ENCODE peak calls at places on chromosomes 5 and 9, in four cellular contexts. T, M, W and Q are unnamed samples.

GRCh38 chr5:165620394-165620793 is 2115.0 kb downstream of the MAT2B start:
- DNase-seq in T (no peak), M (no peak), W (no peak), Q (no peak)

GRCh38 chr9:74497750-74498615 is 848 bp downstream of the RORB start:
- DNase-seq in T (peak; percentile 37), M (no peak), W (no peak), Q (peak; percentile 62)

GRCh38 chr5:178535299-178536175 is 54.7 kb downstream of the COL23A1 start:
- DNase-seq in M (no peak), T (no peak), W (no peak), Q (no peak)

GRCh38 chr5:133399247-133399891 is 213.0 kb downstream of the FSTL4 start:
- DNase-seq in W (no peak), M (no peak), T (no peak), Q (no peak)

GRCh38 chr9:100515578-100516494 is 42.9 kb downstream of the TMEFF1 start:
- DNase-seq in M (no peak), W (no peak), T (peak; percentile 31), Q (no peak)

GRCh38 chr5:81633471-81633870 is 117.4 kb downstream of the SSBP2 start:
- DNase-seq in W (no peak), M (no peak), T (no peak), Q (no peak)

GRCh38 chr9:113581865-113582697 is 118.6 kb downstream of the RGS3 start:
- DNase-seq in M (no peak), T (no peak), W (peak; percentile 96), Q (peak; percentile 62)

GRCh38 chr9:128733256-128733655 is 9.3 kb upstream of the ZDHHC12 start:
- DNase-seq in T (peak; percentile 96), W (no peak), M (peak; percentile 91), Q (peak; percentile 82)

GRCh38 chr5:96404191-96404867 is 28.7 kb downstream of the PCSK1 start:
- DNase-seq in W (no peak), M (no peak), T (no peak), Q (no peak)

GRCh38 chr5:104626122-104626521 is 1063.5 kb upstream of the NUDT12 start:
- DNase-seq in M (no peak), T (no peak), W (no peak), Q (no peak)

GRCh38 chr5:150444770-150445169 is 4.8 kb downstream of the RPS14 start:
- DNase-seq in W (no peak), M (no peak), T (no peak), Q (no peak)

GRCh38 chr9:136107155-136107952 is 11.3 kb downstream of the TMEM250 start:
- DNase-seq in W (no peak), T (no peak), M (no peak), Q (peak; percentile 60)

GRCh38 chr5:83360573-83360972 is 111.0 kb upstream of the VCAN start:
- DNase-seq in T (no peak), W (no peak), M (no peak), Q (no peak)

GRCh38 chr9:71628247-71628646 is 140.1 kb downstream of the CEMIP2 start:
- DNase-seq in M (peak; percentile 12), W (no peak), T (no peak), Q (no peak)

GRCh38 chr5:10607666-10608442 is 44.0 kb downstream of the ANKRD33B start:
- DNase-seq in M (no peak), W (peak; percentile 63), T (peak; percentile 63), Q (no peak)

GRCh38 chr5:132227235-132227484 is 493 bp downstream of the P4HA2 start:
- DNase-seq in T (no peak), W (no peak), M (no peak), Q (no peak)

GRCh38 chr5:132227485-132228240 is at the start of gene P4HA2:
- DNase-seq in T (peak; percentile 68), W (no peak), M (peak; percentile 64), Q (peak; percentile 95)

GRCh38 chr5:132225165-132226032 is 2.3 kb downstream of the P4HA2 start:
- DNase-seq in M (no peak), T (no peak), W (no peak), Q (peak; percentile 35)

GRCh38 chr5:132228241-132229035 is 785 bp upstream of the P4HA2 start:
- DNase-seq in T (no peak), M (no peak), W (no peak), Q (no peak)

GRCh38 chr5:132226516-132227234 is 978 bp downstream of the P4HA2 start:
- DNase-seq in M (no peak), W (no peak), T (no peak), Q (no peak)
- H3K4me2 ChIP-seq in M (peak overlapping the region; percentile 95), W (peak overlapping the region; percentile 68), T (peak overlapping the region; percentile 93), Q (peak overlapping the region; percentile 100)

DNA sequence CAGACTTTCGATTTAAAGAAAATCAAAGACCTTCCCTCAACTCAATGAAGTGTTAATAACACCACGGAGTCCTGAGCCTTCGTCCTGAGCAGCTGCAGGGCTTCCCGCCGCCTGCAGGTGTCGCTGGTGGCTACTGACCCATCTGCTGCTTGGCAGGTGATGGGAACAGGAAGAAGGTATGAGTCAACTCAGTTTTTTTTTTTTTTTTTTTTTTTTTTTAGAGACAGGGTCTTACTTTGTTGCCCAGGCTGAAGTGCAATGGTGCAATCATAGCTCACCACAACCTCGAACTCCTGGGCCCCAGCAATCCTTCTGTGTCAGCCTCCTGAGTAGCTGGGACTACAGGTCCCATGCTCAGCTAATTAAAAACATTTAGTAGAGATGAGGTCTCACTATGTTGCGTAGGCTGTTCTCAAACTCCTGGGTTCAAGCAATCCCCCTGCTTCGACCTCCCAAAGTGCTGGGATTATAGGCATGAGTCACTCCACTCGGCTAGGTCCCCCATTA is 185.7 kb upstream of the IL12B start:
- DNase-seq in T (peak; percentile 67), W (peak; percentile 26), M (peak; percentile 17), Q (peak; percentile 30)
- TF ChIP-seq PBX3 in T (no peak), W (no peak), M (no peak), Q (no peak)

DNA sequence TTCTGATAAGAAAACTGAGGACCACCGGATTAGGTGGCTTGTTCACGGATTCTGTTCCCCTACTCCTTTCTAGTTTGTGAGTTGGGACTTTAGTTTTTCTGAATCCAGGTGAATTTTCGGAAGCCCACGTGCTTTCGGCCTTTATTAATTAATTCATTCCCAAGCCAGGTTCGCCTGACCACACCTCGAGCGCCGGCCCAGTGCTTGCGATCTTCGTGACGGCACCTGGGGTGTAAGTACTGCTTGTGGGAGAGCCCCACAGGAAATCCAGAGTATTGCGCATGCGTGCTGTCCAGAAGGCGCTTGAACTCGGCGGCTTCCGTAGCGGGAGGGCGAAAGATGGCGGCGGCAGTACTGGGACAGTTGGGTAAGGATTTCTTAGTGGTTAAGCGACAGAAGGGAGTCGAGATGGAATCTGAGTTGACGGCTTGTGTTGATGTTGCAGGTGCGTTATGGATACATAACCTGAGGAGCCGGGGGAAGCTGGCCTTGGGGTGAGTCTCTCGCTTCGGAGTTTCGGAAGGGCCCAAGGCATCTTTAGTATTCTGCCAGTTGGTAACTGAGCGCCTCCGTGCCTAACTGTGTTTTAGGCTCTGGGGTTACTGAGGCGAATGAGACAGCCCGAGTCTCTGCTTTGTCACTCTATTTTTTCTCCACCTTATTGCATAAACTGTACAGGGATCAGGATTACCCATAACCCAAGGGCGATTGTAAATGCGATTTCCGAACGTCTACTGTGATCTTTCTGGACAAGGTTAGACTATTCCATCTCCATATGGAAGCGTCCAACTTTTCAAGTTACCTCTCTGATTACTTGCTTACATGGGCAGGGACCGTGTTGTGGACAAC is at the start of gene MRPL22:
- DNase-seq in M (peak; percentile 87), W (peak; percentile 80), T (peak; percentile 96), Q (peak; percentile 91)
- H3K4me2 ChIP-seq in M (peak within 1 kb of the TSS; percentile 68), W (peak within 1 kb of the TSS; percentile 73), T (peak within 1 kb of the TSS; percentile 74), Q (peak within 1 kb of the TSS; percentile 82)

GRCh38 chr5:158691576-158691975 is 408.1 kb downstream of the EBF1 start:
- DNase-seq in T (no peak), W (no peak), M (no peak), Q (no peak)
- TF ChIP-seq PBX3 in T (no peak), W (no peak), M (no peak), Q (no peak)

GRCh38 chr9:38737246-38737645 is 17.3 kb upstream of the FAM240B start:
- DNase-seq in W (no peak), M (no peak), T (no peak), Q (peak; percentile 33)
- H3K4me2 ChIP-seq in W (no peak overlapping the region), M (no peak overlapping the region), T (no peak overlapping the region), Q (no peak overlapping the region)

DNA sequence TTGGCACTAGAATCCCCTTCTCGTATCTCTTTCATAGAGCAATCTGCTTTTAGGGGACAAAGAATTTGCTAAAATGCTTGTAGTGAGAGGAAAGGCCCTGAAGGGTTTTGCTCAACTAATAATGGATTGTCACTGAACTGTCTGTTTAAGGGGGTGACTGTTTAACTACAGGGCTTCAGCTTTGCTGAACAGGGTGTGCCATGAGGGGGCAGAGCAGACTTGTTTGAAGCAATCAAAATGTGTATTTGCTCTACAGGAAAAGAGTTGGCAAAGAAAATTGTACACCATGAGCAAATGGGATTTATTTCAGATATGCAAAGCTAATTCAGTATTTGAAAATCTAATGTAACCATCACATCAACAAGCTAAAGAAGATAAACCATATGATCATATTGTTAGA is 154.3 kb downstream of the GABRG2 start:
- DNase-seq in M (no peak), T (no peak), W (no peak), Q (no peak)
- TF ChIP-seq PBX3 in M (no peak), T (no peak), W (no peak), Q (no peak)